ENCODE peak calls at places on chromosomes 6 and 20, in five cellular contexts. Q, M, Z, A and F are unnamed samples.

GRCh38 chr6:94065707-94066337 is 646.5 kb upstream of the EPHA7 start:
- DNase-seq in Q (no peak), M (no peak), Z (no peak), A (no peak), F (no peak)

GRCh38 chr6:43831211-43831610 is 61.2 kb downstream of the VEGFA start:
- DNase-seq in Q (no peak), M (no peak), Z (no peak), A (no peak), F (no peak)

GRCh38 chr6:89162047-89162371 is 16.2 kb downstream of the PM20D2 start:
- DNase-seq in Q (no peak), M (no peak), Z (no peak), A (no peak), F (no peak)

GRCh38 chr6:132247381-132248159 is 153.7 kb downstream of the MOXD1 start:
- DNase-seq in Q (peak; percentile 25), M (no peak), Z (no peak), A (no peak), F (no peak)

GRCh38 chr20:7359739-7360138 is 580.5 kb downstream of the HAO1 start:
- DNase-seq in Q (no peak), M (no peak), Z (no peak), A (no peak), F (no peak)

GRCh38 chr6:148557796-148558457 is 188.9 kb upstream of the UST start:
- DNase-seq in Q (peak; percentile 39), M (peak; percentile 55), Z (no peak), A (no peak), F (no peak)

GRCh38 chr6:6752129-6752528 is 163.6 kb downstream of the LY86 start:
- DNase-seq in Q (peak; percentile 71), M (peak; percentile 62), Z (no peak), A (peak; percentile 12), F (no peak)

GRCh38 chr20:32488066-32488838 is 96.9 kb downstream of the NOL4L start:
- DNase-seq in Q (no peak), M (no peak), Z (no peak), A (no peak), F (peak; percentile 35)

GRCh38 chr6:53854843-53855567 is 60.2 kb downstream of the LRRC1 start:
- DNase-seq in Q (no peak), M (no peak), Z (peak; percentile 20), A (no peak), F (no peak)